ENCODE peak calls at places on chromosomes 2 and 18, in seven cellular contexts. W is Caco-2, J is Karpas-422, Y is right atrium auricular region, L is testis, R is tibial nerve, X is left ventricle myocardium inferior. A is an unnamed sample. For H3K4me1 and H3K36me3, the result is how much of the 10 kb centered on the place peaks cover.

GRCh38 chr18:62524443-62525200 is 1.8 kb downstream of the ZCCHC2 start:
- DNase-seq in X (peak), W (peak), Y (no peak), J (peak), L (peak), R (peak), A (peak)

GRCh38 chr18:48194787-48195186 is 214.4 kb downstream of the ZBTB7C start:
- DNase-seq in W (no peak), R (no peak), J (no peak), X (no peak), Y (no peak), L (no peak), A (no peak)

GRCh38 chr2:118185210-118186109 is 97.2 kb downstream of the INSIG2 start:
- DNase-seq in R (peak), L (peak), J (peak), X (peak), Y (peak), W (peak), A (peak)

GRCh38 chr2:129479892-129480291 is 499.6 kb upstream of the RAB6C start:
- DNase-seq in J (no peak), X (no peak), Y (no peak), R (no peak), W (no peak), L (no peak), A (no peak)

GRCh38 chr18:25457636-25458035 is 105.7 kb upstream of the ZNF521 start:
- DNase-seq in W (no peak), L (no peak), R (no peak), Y (no peak), J (no peak), X (no peak), A (no peak)

GRCh38 chr2:112541315-112542122 is 746 bp upstream of the POLR1B start:
- DNase-seq in J (peak), R (no peak), Y (peak), W (peak), L (peak), X (peak), A (peak)

GRCh38 chr2:128369126-128369555 is 50.5 kb upstream of the HS6ST1 start:
- DNase-seq in L (peak), X (no peak), J (no peak), Y (no peak), W (no peak), R (no peak), A (no peak)

GRCh38 chr18:2083691-2084090 is 487.6 kb downstream of the METTL4 start:
- DNase-seq in L (peak), X (no peak), Y (no peak), J (peak), W (peak), R (no peak), A (no peak)

GRCh38 chr18:63298393-63299015 is 21.1 kb downstream of the BCL2 start:
- DNase-seq in X (no peak), J (peak), Y (peak), L (no peak), R (no peak), W (no peak), A (peak)

GRCh38 chr2:109331864-109332848 is 203.2 kb downstream of the SH3RF3 start:
- DNase-seq in Y (peak), W (no peak), X (peak), L (peak), J (peak), R (peak), A (peak)

GRCh38 chr2:191018663-191019119 is 4.7 kb upstream of the STAT1 start:
- DNase-seq in L (no peak), J (no peak), R (no peak), W (no peak), Y (no peak), X (no peak), A (no peak)

GRCh38 chr2:155054712-155055111 is 356.2 kb downstream of the KCNJ3 start:
- DNase-seq in L (no peak), Y (no peak), W (no peak), X (no peak), J (no peak), R (no peak), A (no peak)

GRCh38 chr2:145106293-145106692 is 586.4 kb upstream of the ZEB2 start:
- DNase-seq in R (no peak), X (no peak), L (no peak), W (no peak), J (no peak), Y (no peak), A (no peak)

GRCh38 chr18:39604836-39605235 is 2039.2 kb upstream of the CELF4 start:
- DNase-seq in Y (no peak), L (no peak), X (no peak), W (no peak), J (no peak), R (no peak), A (no peak)

GRCh38 chr2:61017556-61018318 is at the start of the genes PEX13 and PUS10:
- DNase-seq in J (peak), Y (peak), W (peak), L (peak), X (peak), R (peak), A (peak)

GRCh38 chr2:237307495-237307894 is 106.5 kb downstream of the COL6A3 start:
- DNase-seq in X (no peak), W (no peak), J (no peak), L (no peak), R (no peak), Y (no peak), A (no peak)

GRCh38 chr2:120760446-120761135 is 24.9 kb downstream of the GLI2 start:
- DNase-seq in J (no peak), Y (no peak), L (no peak), R (peak), X (peak), W (no peak), A (no peak)
- H3K4me1 ChIP-seq in J (under half), Y (under half), L (half or more), R (under half), X (half or more), W (under half), A (under half)

DNA sequence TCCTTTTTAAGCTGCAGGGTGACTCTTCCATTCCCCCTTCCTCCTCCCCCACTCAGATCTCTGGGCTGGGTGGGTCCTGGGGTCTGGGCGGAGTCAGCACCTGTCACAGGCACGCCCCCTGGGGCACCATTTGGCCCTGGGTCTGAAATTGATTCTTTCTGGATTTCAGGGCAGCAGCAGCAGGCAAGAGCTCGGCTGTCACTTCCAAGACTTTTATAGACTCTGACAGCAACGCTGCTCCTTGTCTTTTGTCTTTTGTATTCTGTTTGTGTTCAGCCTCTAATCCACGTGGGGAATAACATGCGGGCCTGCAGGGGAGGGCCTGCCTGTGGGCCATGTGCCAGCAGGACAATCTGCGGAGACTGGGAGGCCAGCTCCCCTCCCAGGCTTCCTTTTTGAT is 3.9 kb downstream of the BOD1L2 start:
- DNase-seq in L (no peak), J (no peak), R (no peak), Y (no peak), W (no peak), X (no peak), A (no peak)
- H3K4me3 ChIP-seq in L (no peak), J (no peak), R (no peak), Y (no peak), W (no peak), X (no peak), A (no peak)

DNA sequence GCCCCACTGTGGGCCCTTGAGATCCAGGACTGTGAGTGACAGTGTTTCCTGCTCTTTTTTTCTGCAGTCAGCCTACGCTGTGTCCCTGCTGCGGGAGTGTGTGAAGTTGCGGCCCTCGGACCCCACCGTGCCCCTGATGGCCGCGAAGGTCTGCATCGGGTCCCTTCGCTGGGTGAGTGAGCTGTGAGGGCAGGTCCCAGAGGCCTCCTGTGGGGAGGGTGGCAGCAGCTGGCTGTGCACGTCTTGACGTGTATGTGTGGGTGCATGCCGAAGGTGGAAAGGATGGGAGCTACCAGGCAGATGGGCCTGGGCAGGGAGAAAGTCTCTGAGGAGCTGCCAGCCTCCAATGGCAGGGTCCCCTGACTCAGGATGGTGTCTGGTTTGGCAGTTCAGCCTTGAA is 95.7 kb upstream of the MCFD2 start:
- DNase-seq in Y (no peak), W (no peak), J (no peak), L (no peak), R (no peak), X (no peak), A (no peak)
- H3K36me3 ChIP-seq in Y (under half), W (under half), J (under half), L (under half), R (under half), X (under half), A (under half)

GRCh38 chr2:216559625-216560156 is 61.0 kb downstream of the RPL37A start:
- DNase-seq in W (no peak), X (no peak), R (no peak), Y (no peak), J (no peak), L (no peak), A (no peak)

GRCh38 chr2:216556202-216556601 is 57.6 kb downstream of the RPL37A start:
- DNase-seq in R (no peak), L (no peak), Y (no peak), W (no peak), X (no peak), J (no peak), A (no peak)

GRCh38 chr2:216555274-216555673 is 56.6 kb downstream of the RPL37A start:
- DNase-seq in L (peak), Y (peak), X (peak), J (no peak), W (no peak), R (peak), A (peak)

GRCh38 chr2:216557820-216558219 is 59.2 kb downstream of the RPL37A start:
- DNase-seq in R (no peak), J (peak), X (no peak), Y (no peak), W (no peak), L (no peak), A (no peak)

GRCh38 chr2:216557413-216557812 is 58.8 kb downstream of the RPL37A start:
- DNase-seq in W (no peak), R (no peak), Y (no peak), L (no peak), J (no peak), X (no peak), A (no peak)
- H3K4me1 ChIP-seq in W (under half), R (under half), Y (under half), L (under half), J (under half), X (under half), A (under half)

GRCh38 chr18:7567487-7568425 is 640 bp downstream of the PTPRM start:
- DNase-seq in J (no peak), R (peak), Y (peak), L (peak), X (peak), W (peak), A (peak)

GRCh38 chr18:7566587-7567486 is at the start of gene PTPRM:
- DNase-seq in L (peak), X (peak), R (peak), J (no peak), Y (peak), W (peak), A (peak)

GRCh38 chr18:7568426-7568825 is 1.3 kb downstream of the PTPRM start:
- DNase-seq in X (peak), J (no peak), Y (no peak), R (no peak), L (peak), W (peak), A (peak)

GRCh38 chr18:7565677-7566076 is 1.4 kb upstream of the PTPRM start:
- DNase-seq in L (no peak), W (no peak), X (no peak), Y (no peak), J (no peak), R (no peak), A (no peak)

DNA sequence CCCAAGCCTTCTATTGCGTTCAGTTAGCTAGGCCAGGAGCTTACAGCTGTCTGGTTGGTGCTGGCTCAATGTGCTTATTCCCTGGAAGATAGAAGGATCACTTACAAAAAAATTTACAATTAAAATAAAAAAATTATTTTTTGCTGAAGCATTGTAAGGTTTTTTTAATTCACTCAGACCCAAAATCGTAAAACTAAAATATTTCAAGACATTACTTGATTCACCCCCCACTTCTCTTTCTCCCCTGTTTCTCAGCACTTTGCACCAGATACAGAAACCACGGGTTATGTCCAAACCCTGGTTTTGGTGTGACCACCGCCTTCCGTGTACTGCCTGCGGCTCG is 901 bp upstream of the PTPRM start:
- DNase-seq in L (no peak), Y (no peak), J (no peak), W (no peak), R (no peak), X (no peak), A (no peak)
- H3K4me3 ChIP-seq in L (peak), Y (peak), J (no peak), W (peak), R (peak), X (peak), A (no peak)

GRCh38 chr2:231152800-231153557 is 28.1 kb upstream of the HTR2B start:
- DNase-seq in R (no peak), W (no peak), J (no peak), X (no peak), Y (no peak), L (no peak), A (no peak)
- H3K36me3 ChIP-seq in R (under half), W (under half), J (under half), X (half or more), Y (under half), L (under half), A (under half)

GRCh38 chr2:224523626-224524577 is 61.3 kb downstream of the CUL3 start:
- DNase-seq in L (no peak), Y (no peak), W (no peak), R (no peak), X (no peak), J (no peak), A (no peak)
- H3K4me1 ChIP-seq in L (under half), Y (under half), W (under half), R (under half), X (half or more), J (half or more), A (half or more)

GRCh38 chr18:9643549-9643948 is 29.2 kb upstream of the PPP4R1 start:
- DNase-seq in J (peak), R (no peak), W (peak), L (no peak), X (no peak), Y (no peak), A (no peak)
- H3K4me3 ChIP-seq in J (no peak), R (no peak), W (no peak), L (no peak), X (no peak), Y (no peak), A (no peak)

A was measured in adrenal gland.